ENCODE peak calls at places on chromosomes 6 and 20, in ten cellular contexts. One of them, this sample, is unnamed.

GRCh38 chr6:166286831-166287271 is 21.3 kb downstream of the PRR18 start:
- DNase-seq in EH: no peak
- DNase-seq in ELF-1: peak
- DNase-seq in mucosa of descending colon: no peak
- DNase-seq in HFFc6: no peak
- DNase-seq in activated CD8-positive, alpha-beta memory T cell treated with anti-CD3 and anti-CD28 coated beads, Interleukin-2, amount 50 U/mL, for 48 hours: no peak
- DNase-seq in fibroblast of gingiva: no peak
- DNase-seq in stimulated activated CD8-positive, alpha-beta memory T cell treated with anti-CD3 and anti-CD28 coated beads, Interleukin-4, amount 100 ng/mL, for 4 hours: no peak
- DNase-seq in adipocyte: no peak
- DNase-seq in neuronal stem cell: no peak
- DNase-seq in this sample: peak

GRCh38 chr20:43901296-43901695 is 13.4 kb upstream of the TOX2 start:
- DNase-seq in activated CD8-positive, alpha-beta memory T cell treated with anti-CD3 and anti-CD28 coated beads, Interleukin-2, amount 50 U/mL, for 48 hours: no peak
- DNase-seq in stimulated activated CD8-positive, alpha-beta memory T cell treated with anti-CD3 and anti-CD28 coated beads, Interleukin-4, amount 100 ng/mL, for 4 hours: no peak
- DNase-seq in mucosa of descending colon: no peak
- DNase-seq in neuronal stem cell: no peak
- DNase-seq in fibroblast of gingiva: no peak
- DNase-seq in EH: no peak
- DNase-seq in adipocyte: no peak
- DNase-seq in ELF-1: no peak
- DNase-seq in HFFc6: no peak
- DNase-seq in this sample: no peak

GRCh38 chr6:132728616-132729015 is 14.8 kb upstream of the VNN1 start:
- DNase-seq in stimulated activated CD8-positive, alpha-beta memory T cell treated with anti-CD3 and anti-CD28 coated beads, Interleukin-4, amount 100 ng/mL, for 4 hours: no peak
- DNase-seq in adipocyte: no peak
- DNase-seq in EH: no peak
- DNase-seq in HFFc6: no peak
- DNase-seq in ELF-1: no peak
- DNase-seq in fibroblast of gingiva: no peak
- DNase-seq in activated CD8-positive, alpha-beta memory T cell treated with anti-CD3 and anti-CD28 coated beads, Interleukin-2, amount 50 U/mL, for 48 hours: no peak
- DNase-seq in mucosa of descending colon: no peak
- DNase-seq in neuronal stem cell: no peak
- DNase-seq in this sample: no peak

GRCh38 chr6:84193140-84193708 is 34.2 kb downstream of the CEP162 start:
- DNase-seq in mucosa of descending colon: no peak
- DNase-seq in activated CD8-positive, alpha-beta memory T cell treated with anti-CD3 and anti-CD28 coated beads, Interleukin-2, amount 50 U/mL, for 48 hours: no peak
- DNase-seq in neuronal stem cell: no peak
- DNase-seq in stimulated activated CD8-positive, alpha-beta memory T cell treated with anti-CD3 and anti-CD28 coated beads, Interleukin-4, amount 100 ng/mL, for 4 hours: no peak
- DNase-seq in ELF-1: no peak
- DNase-seq in fibroblast of gingiva: no peak
- DNase-seq in HFFc6: peak
- DNase-seq in EH: peak
- DNase-seq in adipocyte: peak
- DNase-seq in this sample: no peak

GRCh38 chr20:57688864-57689263 is 21.0 kb downstream of the PMEPA1 start:
- DNase-seq in fibroblast of gingiva: no peak
- DNase-seq in activated CD8-positive, alpha-beta memory T cell treated with anti-CD3 and anti-CD28 coated beads, Interleukin-2, amount 50 U/mL, for 48 hours: no peak
- DNase-seq in mucosa of descending colon: no peak
- DNase-seq in adipocyte: no peak
- DNase-seq in EH: no peak
- DNase-seq in HFFc6: no peak
- DNase-seq in stimulated activated CD8-positive, alpha-beta memory T cell treated with anti-CD3 and anti-CD28 coated beads, Interleukin-4, amount 100 ng/mL, for 4 hours: no peak
- DNase-seq in neuronal stem cell: no peak
- DNase-seq in ELF-1: no peak
- DNase-seq in this sample: no peak

GRCh38 chr6:123402052-123402451 is 234.7 kb downstream of the TRDN start:
- DNase-seq in stimulated activated CD8-positive, alpha-beta memory T cell treated with anti-CD3 and anti-CD28 coated beads, Interleukin-4, amount 100 ng/mL, for 4 hours: no peak
- DNase-seq in activated CD8-positive, alpha-beta memory T cell treated with anti-CD3 and anti-CD28 coated beads, Interleukin-2, amount 50 U/mL, for 48 hours: no peak
- DNase-seq in adipocyte: no peak
- DNase-seq in ELF-1: peak
- DNase-seq in EH: no peak
- DNase-seq in mucosa of descending colon: no peak
- DNase-seq in neuronal stem cell: no peak
- DNase-seq in HFFc6: no peak
- DNase-seq in fibroblast of gingiva: no peak
- DNase-seq in this sample: no peak

GRCh38 chr20:8756410-8756809 is 312.5 kb upstream of the PLCB4 start:
- DNase-seq in adipocyte: peak
- DNase-seq in mucosa of descending colon: no peak
- DNase-seq in EH: peak
- DNase-seq in HFFc6: peak
- DNase-seq in neuronal stem cell: no peak
- DNase-seq in ELF-1: peak
- DNase-seq in stimulated activated CD8-positive, alpha-beta memory T cell treated with anti-CD3 and anti-CD28 coated beads, Interleukin-4, amount 100 ng/mL, for 4 hours: no peak
- DNase-seq in activated CD8-positive, alpha-beta memory T cell treated with anti-CD3 and anti-CD28 coated beads, Interleukin-2, amount 50 U/mL, for 48 hours: no peak
- DNase-seq in fibroblast of gingiva: peak
- DNase-seq in this sample: no peak

GRCh38 chr6:40695114-40695513 is 108.0 kb upstream of the LRFN2 start:
- DNase-seq in EH: peak
- DNase-seq in stimulated activated CD8-positive, alpha-beta memory T cell treated with anti-CD3 and anti-CD28 coated beads, Interleukin-4, amount 100 ng/mL, for 4 hours: no peak
- DNase-seq in activated CD8-positive, alpha-beta memory T cell treated with anti-CD3 and anti-CD28 coated beads, Interleukin-2, amount 50 U/mL, for 48 hours: no peak
- DNase-seq in HFFc6: no peak
- DNase-seq in mucosa of descending colon: no peak
- DNase-seq in neuronal stem cell: no peak
- DNase-seq in fibroblast of gingiva: no peak
- DNase-seq in adipocyte: no peak
- DNase-seq in ELF-1: peak
- DNase-seq in this sample: no peak

GRCh38 chr6:11645016-11645415 is 107.5 kb downstream of the TMEM170B start:
- DNase-seq in neuronal stem cell: no peak
- DNase-seq in HFFc6: no peak
- DNase-seq in adipocyte: peak
- DNase-seq in ELF-1: no peak
- DNase-seq in fibroblast of gingiva: peak
- DNase-seq in activated CD8-positive, alpha-beta memory T cell treated with anti-CD3 and anti-CD28 coated beads, Interleukin-2, amount 50 U/mL, for 48 hours: no peak
- DNase-seq in mucosa of descending colon: no peak
- DNase-seq in EH: peak
- DNase-seq in stimulated activated CD8-positive, alpha-beta memory T cell treated with anti-CD3 and anti-CD28 coated beads, Interleukin-4, amount 100 ng/mL, for 4 hours: no peak
- DNase-seq in this sample: no peak

GRCh38 chr20:24004470-24004869 is 15.9 kb upstream of the GGTLC1 start:
- DNase-seq in mucosa of descending colon: no peak
- DNase-seq in EH: no peak
- DNase-seq in neuronal stem cell: no peak
- DNase-seq in stimulated activated CD8-positive, alpha-beta memory T cell treated with anti-CD3 and anti-CD28 coated beads, Interleukin-4, amount 100 ng/mL, for 4 hours: no peak
- DNase-seq in fibroblast of gingiva: no peak
- DNase-seq in HFFc6: no peak
- DNase-seq in activated CD8-positive, alpha-beta memory T cell treated with anti-CD3 and anti-CD28 coated beads, Interleukin-2, amount 50 U/mL, for 48 hours: no peak
- DNase-seq in adipocyte: no peak
- DNase-seq in ELF-1: peak
- DNase-seq in this sample: no peak

This sample was measured in osteocyte.